ENCODE peak calls at places on chromosomes 13 and 19, in four cellular contexts. V is activated effector memory CD4-positive, alpha-beta T cell treated with Interleukin-2 at 50 U/mL for 16 hours; Z is epithelial cell of prostate; J is T-helper 9 cell. E is an unnamed sample.

GRCh38 chr19:19403373-19403901 is 2.0 kb upstream of the GATAD2A start:
- DNase-seq in V (no peak), J (no peak), Z (no peak), E (no peak)

GRCh38 chr19:19758164-19758563 is 25.3 kb upstream of the ZNF14 start:
- DNase-seq in J (no peak), Z (no peak), V (no peak), E (no peak)

GRCh38 chr19:4059931-4060620 is 6.6 kb downstream of the ZBTB7A start:
- DNase-seq in Z (no peak), J (peak; percentile 51), V (peak; percentile 46), E (peak; percentile 63)

GRCh38 chr13:74168263-74168675 is 34.1 kb upstream of the KLF12 start:
- DNase-seq in V (no peak), Z (no peak), J (no peak), E (no peak)

GRCh38 chr19:49339364-49340068 is 4.3 kb downstream of the CD37 start:
- DNase-seq in V (no peak), Z (peak; percentile 51), J (no peak), E (peak; percentile 75)

GRCh38 chr19:49761625-49762311 is 1.3 kb downstream of the TSKS start:
- DNase-seq in V (no peak), Z (no peak), J (no peak), E (peak; percentile 25)

GRCh38 chr19:46746281-46746965 is at the start of gene STRN4:
- DNase-seq in Z (no peak), J (peak; percentile 58), V (peak; percentile 57), E (no peak)

GRCh38 chr19:46764817-46765291 is 18.6 kb upstream of the STRN4 start:
- DNase-seq in J (no peak), Z (no peak), V (no peak), E (no peak)

GRCh38 chr13:25420161-25420560 is 48.4 kb downstream of the ATP8A2 start:
- DNase-seq in V (no peak), J (no peak), Z (no peak), E (no peak)

GRCh38 chr19:37991841-37992248 is 84.8 kb downstream of the SIPA1L3 start:
- DNase-seq in V (no peak), J (no peak), Z (no peak), E (peak; percentile 90)

GRCh38 chr13:22648325-22648758 is 532.4 kb upstream of the SGCG start:
- DNase-seq in Z (no peak), V (no peak), J (no peak), E (no peak)

GRCh38 chr19:17681505-17682125 is 6.5 kb downstream of the UNC13A start:
- DNase-seq in V (no peak), J (peak; percentile 28), Z (no peak), E (peak; percentile 9)

GRCh38 chr19:2113436-2114211 is 16.9 kb downstream of the IZUMO4 start:
- DNase-seq in J (no peak), Z (no peak), V (no peak), E (peak; percentile 7)

GRCh38 chr19:755063-755462 is 4.2 kb downstream of the MISP start:
- DNase-seq in J (no peak), Z (no peak), V (no peak), E (no peak)

GRCh38 chr13:50236898-50237318 is 221.7 kb downstream of the KCNRG start:
- DNase-seq in J (no peak), V (peak; percentile 10), Z (no peak), E (no peak)

GRCh38 chr19:2774953-2775555 is 8.0 kb downstream of the SGTA start:
- DNase-seq in V (no peak), Z (no peak), J (no peak), E (no peak)

GRCh38 chr19:49772850-49773432 is 6.1 kb downstream of the AP2A1 start:
- DNase-seq in V (no peak), J (no peak), Z (no peak), E (no peak)

GRCh38 chr19:55179570-55180484 is at the start of gene SYT5:
- DNase-seq in J (peak; percentile 58), V (peak; percentile 46), Z (no peak), E (no peak)

GRCh38 chr19:32824136-32824835 is 45.3 kb downstream of the SLC7A9 start:
- DNase-seq in J (no peak), Z (no peak), V (no peak), E (no peak)

GRCh38 chr19:53394522-53394973 is 401 bp upstream of the ZNF765 start:
- DNase-seq in J (no peak), Z (no peak), V (no peak), E (no peak)

GRCh38 chr13:21364357-21364756 is 94.7 kb downstream of the ZDHHC20 start:
- DNase-seq in J (no peak), V (no peak), Z (no peak), E (no peak)

GRCh38 chr19:28019901-28020300 is 1193.0 kb downstream of the UQCRFS1 start:
- DNase-seq in V (no peak), Z (no peak), J (no peak), E (no peak)

GRCh38 chr19:43501661-43502418 is 2.7 kb downstream of the PHLDB3 start:
- DNase-seq in J (no peak), V (no peak), Z (no peak), E (no peak)

GRCh38 chr19:58558623-58559274 is 338 bp upstream of the UBE2M start:
- DNase-seq in J (peak; percentile 99), V (peak; percentile 99), Z (peak; percentile 85), E (peak; percentile 93)

GRCh38 chr19:20165971-20166592 is 932 bp upstream of the ZNF486 start:
- DNase-seq in Z (no peak), V (no peak), J (no peak), E (no peak)

GRCh38 chr19:45370410-45371204 is at the start of gene ERCC2:
- DNase-seq in V (peak; percentile 99), J (peak; percentile 99), Z (peak; percentile 88), E (peak; percentile 97)

GRCh38 chr13:28636677-28637317 is 22.1 kb upstream of the POMP start:
- DNase-seq in V (no peak), Z (peak; percentile 55), J (peak; percentile 16), E (peak; percentile 68)

GRCh38 chr13:64371045-64371444 is 2859.1 kb downstream of the PCDH9 start:
- DNase-seq in Z (peak; percentile 52), J (no peak), V (no peak), E (peak; percentile 99)

GRCh38 chr19:2132731-2133490 is 18.5 kb downstream of the AP3D1 start:
- DNase-seq in V (no peak), J (no peak), Z (no peak), E (no peak)

GRCh38 chr19:16441661-16442071 is 30.1 kb downstream of the EPS15L1 start:
- DNase-seq in J (no peak), V (no peak), Z (no peak), E (no peak)

GRCh38 chr19:13929956-13930355 is 8.3 kb downstream of the PODNL1 start:
- DNase-seq in V (no peak), J (no peak), Z (no peak), E (no peak)

GRCh38 chr13:111667757-111668156 is 347.3 kb downstream of the TEX29 start:
- DNase-seq in J (no peak), Z (no peak), V (no peak), E (no peak)

GRCh38 chr13:80716610-80717081 is 375.7 kb upstream of the SPRY2 start:
- DNase-seq in J (no peak), V (no peak), Z (no peak), E (no peak)

GRCh38 chr13:28475916-28476725 is 18.8 kb downstream of the FLT1 start:
- DNase-seq in Z (peak; percentile 26), J (no peak), V (no peak), E (peak; percentile 37)

E was measured in foreskin keratinocyte.